ENCODE peak calls at places on chromosomes 2 and 18, in ten cellular contexts. One of them, this sample, is unnamed.

GRCh38 chr2:214547931-214548330 is 137.1 kb downstream of the VWC2L start:
- DNase-seq in fibroblast of the aortic adventitia: no peak
- DNase-seq in osteoblast: no peak
- DNase-seq in K562: no peak
- DNase-seq in fibroblast of lung: no peak
- DNase-seq in HCT116: no peak
- DNase-seq in IMR-90: no peak
- DNase-seq in A549: no peak
- DNase-seq in sigmoid colon: no peak
- DNase-seq in CD4-positive, alpha-beta T cell: no peak
- DNase-seq in this sample: no peak

GRCh38 chr2:98768765-98769476 is 38.0 kb upstream of the MGAT4A start:
- DNase-seq in fibroblast of the aortic adventitia: peak; percentile 10
- DNase-seq in osteoblast: peak; percentile 70
- DNase-seq in K562: no peak
- DNase-seq in fibroblast of lung: peak; percentile 60
- DNase-seq in HCT116: no peak
- DNase-seq in IMR-90: no peak
- DNase-seq in A549: no peak
- DNase-seq in sigmoid colon: no peak
- DNase-seq in CD4-positive, alpha-beta T cell: no peak
- DNase-seq in this sample: no peak

GRCh38 chr2:231570903-231571302 is 21.8 kb upstream of the TEX44 start:
- DNase-seq in fibroblast of the aortic adventitia: no peak
- DNase-seq in osteoblast: peak; percentile 19
- DNase-seq in K562: no peak
- DNase-seq in fibroblast of lung: no peak
- DNase-seq in HCT116: no peak
- DNase-seq in IMR-90: no peak
- DNase-seq in A549: no peak
- DNase-seq in sigmoid colon: no peak
- DNase-seq in CD4-positive, alpha-beta T cell: no peak
- DNase-seq in this sample: no peak

GRCh38 chr2:231922945-231923344 is 3.3 kb downstream of the NPPC start:
- DNase-seq in fibroblast of the aortic adventitia: no peak
- DNase-seq in osteoblast: peak; percentile 77
- DNase-seq in K562: no peak
- DNase-seq in fibroblast of lung: no peak
- DNase-seq in HCT116: no peak
- DNase-seq in IMR-90: no peak
- DNase-seq in A549: no peak
- DNase-seq in sigmoid colon: no peak
- DNase-seq in CD4-positive, alpha-beta T cell: no peak
- DNase-seq in this sample: no peak

GRCh38 chr2:135985826-135986393 is 484 bp upstream of the DARS1 start:
- DNase-seq in fibroblast of the aortic adventitia: no peak
- DNase-seq in osteoblast: no peak
- DNase-seq in K562: no peak
- DNase-seq in fibroblast of lung: no peak
- DNase-seq in HCT116: no peak
- DNase-seq in IMR-90: no peak
- DNase-seq in A549: peak; percentile 12
- DNase-seq in sigmoid colon: no peak
- DNase-seq in CD4-positive, alpha-beta T cell: no peak
- DNase-seq in this sample: no peak

GRCh38 chr2:130963058-130963848 is 126.5 kb downstream of the ARHGEF4 start:
- DNase-seq in fibroblast of the aortic adventitia: no peak
- DNase-seq in osteoblast: no peak
- DNase-seq in K562: no peak
- DNase-seq in fibroblast of lung: no peak
- DNase-seq in HCT116: no peak
- DNase-seq in IMR-90: no peak
- DNase-seq in A549: no peak
- DNase-seq in sigmoid colon: no peak
- DNase-seq in CD4-positive, alpha-beta T cell: no peak
- DNase-seq in this sample: no peak

GRCh38 chr2:222582931-222583330 is 73.0 kb downstream of the FARSB start:
- DNase-seq in fibroblast of the aortic adventitia: no peak
- DNase-seq in osteoblast: peak; percentile 22
- DNase-seq in K562: no peak
- DNase-seq in fibroblast of lung: no peak
- DNase-seq in HCT116: no peak
- DNase-seq in IMR-90: no peak
- DNase-seq in A549: no peak
- DNase-seq in sigmoid colon: no peak
- DNase-seq in CD4-positive, alpha-beta T cell: no peak
- DNase-seq in this sample: no peak

GRCh38 chr2:21891191-21891590 is 767.4 kb downstream of the TDRD15 start:
- DNase-seq in fibroblast of the aortic adventitia: no peak
- DNase-seq in osteoblast: no peak
- DNase-seq in K562: no peak
- DNase-seq in fibroblast of lung: no peak
- DNase-seq in HCT116: no peak
- DNase-seq in IMR-90: no peak
- DNase-seq in A549: no peak
- DNase-seq in sigmoid colon: no peak
- DNase-seq in CD4-positive, alpha-beta T cell: no peak
- DNase-seq in this sample: no peak

GRCh38 chr2:181991171-181991885 is 5.7 kb downstream of the PPP1R1C start:
- DNase-seq in fibroblast of the aortic adventitia: no peak
- DNase-seq in osteoblast: no peak
- DNase-seq in K562: no peak
- DNase-seq in fibroblast of lung: no peak
- DNase-seq in HCT116: no peak
- DNase-seq in IMR-90: no peak
- DNase-seq in A549: no peak
- DNase-seq in sigmoid colon: no peak
- DNase-seq in CD4-positive, alpha-beta T cell: no peak
- DNase-seq in this sample: no peak

DNA sequence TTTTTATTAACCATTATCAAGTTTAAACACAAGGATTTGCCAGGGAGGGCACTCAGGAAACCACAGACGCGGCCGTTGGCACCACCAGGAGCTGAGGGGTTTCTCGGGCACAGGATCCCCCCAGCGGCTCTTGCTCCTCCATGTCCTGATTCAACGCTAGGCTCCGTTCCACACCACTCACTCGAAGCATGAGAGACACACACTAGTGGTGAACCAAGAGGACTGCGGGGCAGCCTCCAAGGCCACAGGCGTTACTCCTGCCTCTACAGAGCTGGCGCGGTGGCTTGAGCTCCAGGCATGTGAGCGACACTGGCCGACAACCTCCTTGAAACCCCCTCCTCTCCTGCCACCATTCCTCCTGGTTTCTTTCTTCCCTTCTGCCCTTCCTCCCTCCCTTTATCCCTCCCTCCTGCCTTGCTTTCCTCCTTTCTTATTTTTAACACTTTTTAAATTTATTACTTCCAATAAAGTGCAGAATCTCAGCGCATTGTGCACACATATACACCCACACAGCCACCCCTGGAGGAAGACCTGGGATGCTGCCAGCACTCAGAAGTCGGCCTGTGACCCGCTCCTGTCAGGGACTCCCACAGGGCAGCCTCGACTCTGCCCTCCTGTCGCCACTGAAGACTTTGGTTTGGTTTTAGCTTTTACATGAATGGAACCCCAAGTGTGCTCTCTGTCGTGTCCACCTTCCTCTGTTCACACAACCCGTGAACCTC is 21.7 kb downstream of the COX7A2L start:
- DNase-seq in fibroblast of the aortic adventitia: no peak
- DNase-seq in osteoblast: no peak
- DNase-seq in K562: no peak
- DNase-seq in fibroblast of lung: no peak
- DNase-seq in HCT116: no peak
- DNase-seq in IMR-90: no peak
- DNase-seq in A549: no peak
- DNase-seq in sigmoid colon: no peak
- DNase-seq in CD4-positive, alpha-beta T cell: no peak
- DNase-seq in this sample: no peak
- TF ChIP-seq CTCF in fibroblast of the aortic adventitia: no peak
- TF ChIP-seq CTCF in osteoblast: no peak
- TF ChIP-seq CTCF in K562: no peak
- TF ChIP-seq CTCF in fibroblast of lung: no peak
- TF ChIP-seq CTCF in HCT116: no peak
- TF ChIP-seq CTCF in IMR-90: no peak
- TF ChIP-seq CTCF in A549: no peak
- TF ChIP-seq CTCF in sigmoid colon: no peak
- TF ChIP-seq CTCF in CD4-positive, alpha-beta T cell: no peak
- TF ChIP-seq CTCF in this sample: no peak

DNA sequence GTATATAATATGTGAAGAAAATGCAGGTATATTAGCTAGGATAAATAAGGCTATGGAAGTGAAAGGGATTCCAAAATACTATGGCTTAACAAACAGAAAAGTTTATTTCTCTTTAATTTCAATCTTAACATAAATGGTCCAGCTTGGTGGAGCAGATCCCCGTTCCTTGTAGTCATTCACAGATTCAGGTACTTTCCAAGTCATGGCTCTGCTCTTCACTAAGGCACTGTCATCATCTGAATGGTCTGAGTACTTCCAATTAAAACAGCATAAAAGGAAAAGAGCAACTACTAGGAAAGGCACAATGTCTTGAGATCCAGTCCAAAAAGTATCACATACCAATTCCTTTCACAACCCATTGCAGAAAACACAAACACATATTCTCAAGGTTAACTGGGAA is 63.4 kb downstream of the OLA1 start:
- DNase-seq in fibroblast of the aortic adventitia: no peak
- DNase-seq in osteoblast: no peak
- DNase-seq in K562: no peak
- DNase-seq in fibroblast of lung: no peak
- DNase-seq in HCT116: no peak
- DNase-seq in IMR-90: no peak
- DNase-seq in A549: no peak
- DNase-seq in sigmoid colon: no peak
- DNase-seq in CD4-positive, alpha-beta T cell: no peak
- DNase-seq in this sample: no peak
- TF ChIP-seq CTCF in fibroblast of the aortic adventitia: no peak
- TF ChIP-seq CTCF in osteoblast: no peak
- TF ChIP-seq CTCF in K562: no peak
- TF ChIP-seq CTCF in fibroblast of lung: no peak
- TF ChIP-seq CTCF in HCT116: no peak
- TF ChIP-seq CTCF in IMR-90: no peak
- TF ChIP-seq CTCF in A549: no peak
- TF ChIP-seq CTCF in sigmoid colon: no peak
- TF ChIP-seq CTCF in CD4-positive, alpha-beta T cell: no peak
- TF ChIP-seq CTCF in this sample: no peak

GRCh38 chr18:11984091-11984490 is 2.8 kb downstream of the IMPA2 start:
- DNase-seq in fibroblast of the aortic adventitia: no peak
- DNase-seq in osteoblast: no peak
- DNase-seq in K562: no peak
- DNase-seq in fibroblast of lung: no peak
- DNase-seq in HCT116: no peak
- DNase-seq in IMR-90: no peak
- DNase-seq in A549: no peak
- DNase-seq in sigmoid colon: peak; percentile 56
- DNase-seq in CD4-positive, alpha-beta T cell: no peak
- DNase-seq in this sample: no peak

GRCh38 chr18:11985532-11985931 is 4.2 kb downstream of the IMPA2 start:
- DNase-seq in fibroblast of the aortic adventitia: no peak
- DNase-seq in osteoblast: peak; percentile 77
- DNase-seq in K562: no peak
- DNase-seq in fibroblast of lung: no peak
- DNase-seq in HCT116: no peak
- DNase-seq in IMR-90: no peak
- DNase-seq in A549: no peak
- DNase-seq in sigmoid colon: peak; percentile 53
- DNase-seq in CD4-positive, alpha-beta T cell: no peak
- DNase-seq in this sample: no peak

GRCh38 chr18:11981633-11982366 is 493 bp downstream of the IMPA2 start:
- DNase-seq in fibroblast of the aortic adventitia: peak; percentile 14
- DNase-seq in osteoblast: peak; percentile 77
- DNase-seq in K562: no peak
- DNase-seq in fibroblast of lung: peak; percentile 16
- DNase-seq in HCT116: no peak
- DNase-seq in IMR-90: peak; percentile 19
- DNase-seq in A549: peak; percentile 35
- DNase-seq in sigmoid colon: peak; percentile 79
- DNase-seq in CD4-positive, alpha-beta T cell: no peak
- DNase-seq in this sample: no peak

GRCh38 chr18:11982981-11983380 is 1.7 kb downstream of the IMPA2 start:
- DNase-seq in fibroblast of the aortic adventitia: no peak
- DNase-seq in osteoblast: peak; percentile 47
- DNase-seq in K562: no peak
- DNase-seq in fibroblast of lung: no peak
- DNase-seq in HCT116: no peak
- DNase-seq in IMR-90: no peak
- DNase-seq in A549: no peak
- DNase-seq in sigmoid colon: no peak
- DNase-seq in CD4-positive, alpha-beta T cell: no peak
- DNase-seq in this sample: no peak

GRCh38 chr18:11983592-11983991 is 2.3 kb downstream of the IMPA2 start:
- DNase-seq in fibroblast of the aortic adventitia: no peak
- DNase-seq in osteoblast: no peak
- DNase-seq in K562: no peak
- DNase-seq in fibroblast of lung: no peak
- DNase-seq in HCT116: no peak
- DNase-seq in IMR-90: no peak
- DNase-seq in A549: no peak
- DNase-seq in sigmoid colon: peak; percentile 60
- DNase-seq in CD4-positive, alpha-beta T cell: no peak
- DNase-seq in this sample: no peak
- TF ChIP-seq CTCF in fibroblast of the aortic adventitia: no peak
- TF ChIP-seq CTCF in osteoblast: no peak
- TF ChIP-seq CTCF in K562: no peak
- TF ChIP-seq CTCF in fibroblast of lung: no peak
- TF ChIP-seq CTCF in HCT116: no peak
- TF ChIP-seq CTCF in IMR-90: no peak
- TF ChIP-seq CTCF in A549: no peak
- TF ChIP-seq CTCF in sigmoid colon: no peak
- TF ChIP-seq CTCF in CD4-positive, alpha-beta T cell: no peak
- TF ChIP-seq CTCF in this sample: no peak

GRCh38 chr2:100422320-100422719 is 4.9 kb upstream of the CHST10 start:
- DNase-seq in fibroblast of the aortic adventitia: peak; percentile 34
- DNase-seq in osteoblast: peak; percentile 96
- DNase-seq in K562: peak; percentile 64
- DNase-seq in fibroblast of lung: peak; percentile 31
- DNase-seq in HCT116: peak; percentile 28
- DNase-seq in IMR-90: peak; percentile 36
- DNase-seq in A549: peak; percentile 66
- DNase-seq in sigmoid colon: no peak
- DNase-seq in CD4-positive, alpha-beta T cell: no peak
- DNase-seq in this sample: no peak
- TF ChIP-seq CTCF in fibroblast of the aortic adventitia: peak; percentile 74
- TF ChIP-seq CTCF in osteoblast: peak; percentile 62
- TF ChIP-seq CTCF in K562: peak; percentile 68
- TF ChIP-seq CTCF in fibroblast of lung: peak; percentile 50
- TF ChIP-seq CTCF in HCT116: peak; percentile 29
- TF ChIP-seq CTCF in IMR-90: peak; percentile 50
- TF ChIP-seq CTCF in A549: peak; percentile 20
- TF ChIP-seq CTCF in sigmoid colon: peak; percentile 43
- TF ChIP-seq CTCF in CD4-positive, alpha-beta T cell: no peak
- TF ChIP-seq CTCF in this sample: peak; percentile 28

This sample was measured in mesothelial cell of epicardium.